ENCODE peak calls at places on chromosome 15, in five cellular contexts. L is GM20000, V is tibial nerve, A is IMR-90, D is AG09309. Z is an unnamed sample.

GRCh38 chr15:84778194-84778593 is 29.8 kb downstream of the ZNF592 start:
- DNase-seq in L (no peak), V (no peak), A (no peak), D (no peak), Z (no peak)

GRCh38 chr15:100034191-100034590 is 301.0 kb upstream of the LYSMD4 start:
- DNase-seq in L (no peak), V (no peak), A (no peak), D (no peak), Z (no peak)

GRCh38 chr15:63277044-63277892 is at the start of gene APH1B:
- DNase-seq in L (peak), V (peak), A (peak), D (no peak), Z (peak)

GRCh38 chr15:70859322-70859908 is 5.5 kb upstream of the LARP6 start:
- DNase-seq in L (no peak), V (no peak), A (no peak), D (no peak), Z (no peak)

GRCh38 chr15:94305133-94305532 is 73.8 kb downstream of the MCTP2 start:
- DNase-seq in L (no peak), V (no peak), A (peak), D (no peak), Z (no peak)

GRCh38 chr15:76336254-76337046 is at the start of gene ISL2:
- DNase-seq in L (peak), V (no peak), A (peak), D (no peak), Z (peak)

GRCh38 chr15:52179278-52180195 is 11.7 kb downstream of the GNB5 start:
- DNase-seq in L (peak), V (peak), A (peak), D (no peak), Z (peak)

GRCh38 chr15:45648521-45649200 is 13.8 kb downstream of the SQOR start:
- DNase-seq in L (no peak), V (no peak), A (peak), D (no peak), Z (peak)

GRCh38 chr15:66288796-66289195 is 4.6 kb upstream of the DIS3L start:
- DNase-seq in L (no peak), V (no peak), A (peak), D (no peak), Z (no peak)

GRCh38 chr15:63724760-63725159 is 109.0 kb downstream of the HERC1 start:
- DNase-seq in L (no peak), V (no peak), A (no peak), D (no peak), Z (no peak)

GRCh38 chr15:54102704-54103103 is 124.5 kb downstream of the UNC13C start:
- DNase-seq in L (no peak), V (no peak), A (no peak), D (no peak), Z (no peak)

GRCh38 chr15:85473455-85473854 is 93.1 kb downstream of the AKAP13 start:
- DNase-seq in L (no peak), V (no peak), A (peak), D (no peak), Z (peak)

GRCh38 chr15:41483115-41483514 is 10.6 kb upstream of the ITPKA start:
- DNase-seq in L (peak), V (no peak), A (no peak), D (no peak), Z (no peak)

GRCh38 chr15:70198441-70199123 is 100.9 kb upstream of the TLE3 start:
- DNase-seq in L (no peak), V (no peak), A (no peak), D (no peak), Z (no peak)

GRCh38 chr15:80777836-80778620 is 1.1 kb upstream of the CEMIP start:
- DNase-seq in L (no peak), V (no peak), A (no peak), D (no peak), Z (peak)

GRCh38 chr15:31513178-31513577 is 186.5 kb downstream of the KLF13 start:
- DNase-seq in L (no peak), V (no peak), A (no peak), D (no peak), Z (no peak)

GRCh38 chr15:65026756-65027155 is 2.7 kb downstream of the MTFMT start:
- DNase-seq in L (no peak), V (no peak), A (no peak), D (no peak), Z (no peak)

GRCh38 chr15:65029736-65030208 is 333 bp upstream of the MTFMT start:
- DNase-seq in L (no peak), V (no peak), A (no peak), D (no peak), Z (no peak)

GRCh38 chr15:65028338-65028737 is 1.1 kb downstream of the MTFMT start:
- DNase-seq in L (peak), V (no peak), A (no peak), D (no peak), Z (no peak)

GRCh38 chr15:65027593-65027992 is 1.8 kb downstream of the MTFMT start:
- DNase-seq in L (no peak), V (no peak), A (no peak), D (no peak), Z (no peak)

GRCh38 chr15:65028921-65029735 is at the start of gene MTFMT:
- DNase-seq in L (peak), V (peak), A (peak), D (peak), Z (peak)
- TF ChIP-seq CTCF in L (no peak), V (no peak), A (no peak), D (no peak), Z (no peak)

GRCh38 chr15:29636140-29636539 is 186.1 kb downstream of the TJP1 start:
- DNase-seq in L (no peak), V (no peak), A (no peak), D (no peak), Z (no peak)
- TF ChIP-seq CTCF in L (no peak), V (no peak), A (no peak), D (no peak), Z (no peak)

GRCh38 chr15:77657629-77658238 is 25.0 kb upstream of the LINGO1 start:
- DNase-seq in L (no peak), V (no peak), A (no peak), D (no peak), Z (no peak)

GRCh38 chr15:77656294-77656693 is 23.6 kb upstream of the LINGO1 start:
- DNase-seq in L (no peak), V (no peak), A (no peak), D (no peak), Z (no peak)

GRCh38 chr15:77659350-77660321 is 26.9 kb upstream of the LINGO1 start:
- DNase-seq in L (peak), V (no peak), A (peak), D (peak), Z (peak)

GRCh38 chr15:77653832-77654480 is 21.2 kb upstream of the LINGO1 start:
- DNase-seq in L (no peak), V (no peak), A (no peak), D (no peak), Z (no peak)

GRCh38 chr15:77654975-77655374 is 22.3 kb upstream of the LINGO1 start:
- DNase-seq in L (no peak), V (no peak), A (no peak), D (no peak), Z (no peak)
- TF ChIP-seq CTCF in L (no peak), V (peak), A (no peak), D (peak), Z (peak)

GRCh38 chr15:75044258-75044878 is 21.0 kb downstream of the PPCDC start:
- DNase-seq in L (no peak), V (no peak), A (no peak), D (no peak), Z (no peak)

GRCh38 chr15:75042730-75043508 is 19.5 kb downstream of the PPCDC start:
- DNase-seq in L (peak), V (peak), A (peak), D (no peak), Z (peak)

GRCh38 chr15:75045332-75046015 is 22.1 kb downstream of the PPCDC start:
- DNase-seq in L (no peak), V (no peak), A (no peak), D (no peak), Z (no peak)

GRCh38 chr15:75038948-75039533 is 15.7 kb downstream of the PPCDC start:
- DNase-seq in L (no peak), V (no peak), A (no peak), D (no peak), Z (no peak)

DNA sequence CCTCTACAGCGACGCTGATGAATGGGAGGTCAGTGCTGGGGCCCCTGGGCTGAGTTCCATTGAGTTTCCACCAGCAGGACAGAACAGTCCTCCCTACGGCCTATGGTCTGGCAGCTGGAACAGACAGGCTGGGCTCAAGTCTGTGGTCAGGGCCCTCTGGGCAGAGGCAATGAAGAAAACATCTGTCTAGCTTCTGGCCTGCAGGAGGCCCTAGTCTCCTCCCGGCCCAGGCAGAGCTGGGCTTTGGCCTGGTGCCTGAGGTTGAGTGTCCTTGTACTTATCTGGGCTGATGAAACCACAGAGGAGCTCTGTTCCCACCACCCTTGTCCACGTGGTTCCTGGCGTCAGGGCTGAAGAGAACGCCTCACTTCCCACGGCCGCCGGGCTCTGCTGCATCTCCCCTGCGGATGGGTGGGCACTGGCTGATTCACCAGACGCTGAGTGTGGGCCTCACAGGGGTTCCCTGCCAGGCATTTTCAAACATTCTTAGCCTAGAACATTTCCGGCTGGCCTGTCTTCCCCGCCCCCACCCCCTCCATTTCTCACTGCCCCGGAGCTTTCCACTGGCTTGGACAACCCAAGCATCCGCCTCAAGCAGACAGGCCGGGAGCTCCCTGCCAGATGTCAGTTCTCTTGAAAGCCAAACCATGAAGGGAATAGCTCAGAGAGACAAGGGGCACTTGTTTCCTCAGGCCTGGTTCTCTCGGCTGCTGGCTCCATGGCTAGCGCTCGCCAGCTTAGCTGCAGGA is 20.3 kb downstream of the PPCDC start:
- DNase-seq in L (peak), V (peak), A (peak), D (peak), Z (peak)
- TF ChIP-seq CTCF in L (peak), V (peak), A (peak), D (peak), Z (peak)

GRCh38 chr15:83734487-83734886 is 80.6 kb downstream of the ADAMTSL3 start:
- DNase-seq in L (peak), V (no peak), A (no peak), D (no peak), Z (peak)
- TF ChIP-seq CTCF in L (no peak), V (no peak), A (no peak), D (no peak), Z (peak)

DNA sequence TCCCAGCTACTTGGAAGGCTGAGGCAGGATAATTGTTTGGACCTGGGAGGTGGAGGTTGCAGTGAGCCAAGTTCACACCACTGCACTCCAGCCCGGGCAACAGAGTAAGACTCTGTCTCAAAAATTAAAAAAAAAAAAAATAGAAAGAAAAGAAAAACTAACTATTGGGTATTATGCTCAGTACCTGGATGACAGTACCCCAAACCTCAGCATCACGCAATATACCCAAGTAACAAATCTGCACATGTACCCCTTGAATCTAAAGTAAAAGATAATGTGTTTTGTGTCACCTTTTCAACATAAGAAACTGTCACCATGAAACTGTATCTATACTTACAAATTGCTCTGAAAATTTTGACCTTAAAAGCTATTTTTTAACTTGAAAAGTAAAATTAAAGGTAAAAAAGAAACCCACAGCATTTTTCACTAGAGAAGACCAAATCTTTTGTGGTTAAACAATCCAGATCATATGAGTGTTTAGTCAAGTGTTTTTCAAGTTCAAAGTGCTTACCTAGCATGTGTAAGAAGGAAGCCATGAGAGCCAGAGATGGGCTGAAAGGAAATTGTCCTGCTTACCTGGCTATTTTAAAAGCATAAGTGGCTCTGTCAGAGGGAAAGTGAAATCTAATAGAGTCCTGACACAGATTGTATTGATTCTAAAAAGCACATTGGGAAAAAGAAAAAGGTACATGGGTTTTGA is 50.5 kb downstream of the MYO1E start:
- DNase-seq in L (no peak), V (no peak), A (no peak), D (no peak), Z (no peak)
- TF ChIP-seq CTCF in L (no peak), V (no peak), A (no peak), D (no peak), Z (no peak)

DNA sequence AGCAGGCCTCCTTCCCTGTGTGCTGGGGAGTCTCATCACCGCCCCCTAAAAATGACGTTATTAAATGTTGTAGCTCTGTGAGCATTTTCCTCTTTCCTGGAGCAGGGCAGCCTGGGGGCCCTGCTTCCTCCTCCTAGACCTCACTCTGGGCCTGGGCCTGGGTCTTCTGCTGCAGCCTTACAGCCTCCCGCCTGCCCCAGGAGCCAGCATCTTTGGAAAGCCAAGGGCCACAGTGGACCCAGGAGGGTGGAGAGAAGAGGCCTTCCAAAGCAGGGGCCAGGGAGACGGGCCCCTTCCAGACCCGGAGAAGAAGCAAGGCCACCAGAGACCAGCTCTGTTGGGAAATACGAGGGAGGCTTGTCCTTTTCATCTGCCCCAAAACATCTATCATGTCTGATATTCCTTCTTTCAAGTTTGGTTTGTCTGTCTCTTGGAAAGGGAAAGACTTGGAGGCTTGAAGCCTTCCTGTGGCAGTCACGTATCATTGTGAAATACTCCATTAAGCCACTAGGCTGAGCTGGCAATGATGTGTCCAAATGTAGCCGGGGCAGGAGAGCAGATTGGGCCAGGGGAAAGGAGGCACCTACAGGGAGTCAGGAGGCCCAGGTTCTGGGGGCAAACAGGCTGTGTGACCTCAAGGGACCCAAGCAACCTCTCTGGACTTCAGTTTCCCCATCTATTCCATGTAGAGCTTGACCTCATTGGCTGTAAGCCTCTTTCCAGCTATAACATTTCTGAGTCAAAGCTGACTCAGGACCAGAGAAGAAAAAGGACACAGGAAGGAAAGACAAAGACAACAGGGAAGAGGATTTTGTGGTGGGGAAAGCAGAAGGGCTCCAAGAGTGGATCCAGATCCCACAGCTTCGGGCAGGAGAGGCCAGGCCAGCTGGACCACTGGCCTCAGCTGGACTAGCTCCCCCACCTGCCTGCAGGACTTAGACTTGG is 31.1 kb downstream of the CYP11A1 start:
- DNase-seq in L (no peak), V (no peak), A (peak), D (no peak), Z (peak)
- TF ChIP-seq CTCF in L (no peak), V (no peak), A (no peak), D (no peak), Z (no peak)

GRCh38 chr15:101150723-101151040 is 101.2 kb downstream of the CHSY1 start:
- DNase-seq in L (no peak), V (no peak), A (no peak), D (no peak), Z (no peak)

GRCh38 chr15:101151286-101151685 is 100.6 kb downstream of the CHSY1 start:
- DNase-seq in L (no peak), V (no peak), A (no peak), D (no peak), Z (no peak)

GRCh38 chr15:101153801-101154656 is 97.8 kb downstream of the CHSY1 start:
- DNase-seq in L (no peak), V (no peak), A (no peak), D (no peak), Z (no peak)

GRCh38 chr15:101149864-101150722 is 101.8 kb downstream of the CHSY1 start:
- DNase-seq in L (no peak), V (no peak), A (no peak), D (no peak), Z (no peak)

GRCh38 chr15:101152914-101153313 is 98.9 kb downstream of the CHSY1 start:
- DNase-seq in L (no peak), V (no peak), A (no peak), D (no peak), Z (no peak)
- TF ChIP-seq CTCF in L (no peak), V (no peak), A (peak), D (peak), Z (peak)

DNA sequence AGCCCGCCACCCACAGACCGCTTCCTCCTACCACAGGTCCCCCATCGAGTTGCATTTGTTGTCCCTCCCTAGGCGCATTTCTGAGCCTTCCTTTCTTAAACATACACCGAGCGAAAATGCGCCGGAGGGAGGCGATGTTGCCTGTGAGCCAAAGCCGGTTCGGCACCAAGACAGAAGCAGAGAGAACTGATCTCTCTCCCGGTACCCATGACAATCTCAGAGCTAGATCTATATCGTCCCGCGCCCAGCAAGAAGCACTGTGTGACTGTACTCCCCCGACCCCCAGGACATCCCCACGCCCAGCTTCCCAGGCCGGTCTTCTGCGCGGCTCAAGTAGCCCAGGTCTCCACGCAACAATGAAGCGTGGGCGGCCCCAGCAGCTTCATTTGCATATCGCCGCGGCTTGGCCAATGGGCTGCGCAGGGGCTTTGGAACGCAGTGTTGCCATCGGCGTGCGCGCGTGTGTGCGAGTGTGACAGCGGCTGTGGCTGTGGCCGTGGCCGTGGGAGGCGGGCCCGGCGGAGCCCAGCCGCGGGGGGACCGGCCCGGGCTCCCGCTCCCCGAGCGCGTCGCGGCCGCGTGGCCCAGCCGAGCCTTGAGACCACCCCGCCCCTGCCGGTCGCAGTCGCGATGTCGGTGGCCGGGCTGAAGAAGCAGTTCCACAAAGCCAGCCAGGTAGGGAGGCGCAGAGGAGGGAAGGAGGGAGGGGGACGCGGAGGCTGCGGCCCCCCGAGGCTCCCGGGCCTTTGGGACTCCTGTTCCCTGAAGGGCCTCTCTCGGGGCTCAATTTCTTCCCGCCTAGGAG is at the start of gene SH3GL3:
- DNase-seq in L (peak), V (peak), A (peak), D (no peak), Z (peak)
- TF ChIP-seq CTCF in L (no peak), V (no peak), A (peak), D (peak), Z (peak)